ENCODE peak calls at places on chromosomes 4 and X, in seven cellular contexts. T is mesenchymal stem cell, S is uterus, U is A673, N is transverse colon, Z is tibial nerve, M is HCT116. E is an unnamed sample. For H3K4me1, the result is how much of the 10 kb centered on the place peaks cover.

GRCh38 chrX:46649421-46650260 is 76.1 kb downstream of the CHST7 start:
- DNase-seq in N (peak), T (no peak), M (no peak), S (peak), Z (no peak), U (peak), E (no peak)

GRCh38 chr4:137226900-137227299 is 305.4 kb downstream of the PCDH18 start:
- DNase-seq in M (peak), T (peak), S (no peak), U (peak), N (no peak), Z (no peak), E (no peak)

GRCh38 chr4:150457802-150458201 is 124.1 kb upstream of the MAB21L2 start:
- DNase-seq in Z (no peak), U (no peak), M (no peak), S (no peak), N (no peak), T (no peak), E (no peak)

GRCh38 chr4:16591867-16592266 is 306.6 kb downstream of the LDB2 start:
- DNase-seq in U (no peak), M (no peak), S (peak), T (no peak), N (no peak), Z (no peak), E (no peak)

GRCh38 chr4:186651624-186652023 is 72.0 kb downstream of the FAT1 start:
- DNase-seq in Z (peak), S (no peak), M (no peak), N (peak), U (peak), T (no peak), E (no peak)

GRCh38 chr4:148203056-148203898 is 238.9 kb downstream of the NR3C2 start:
- DNase-seq in U (peak), Z (no peak), T (no peak), S (no peak), M (no peak), N (no peak), E (peak)

GRCh38 chr4:122300776-122301175 is 78.0 kb upstream of the ADAD1 start:
- DNase-seq in N (no peak), M (no peak), U (no peak), Z (no peak), T (no peak), S (no peak), E (no peak)

GRCh38 chr4:1238676-1239000 is 10.3 kb downstream of the CTBP1 start:
- DNase-seq in M (no peak), T (no peak), S (peak), N (peak), U (no peak), Z (no peak), E (no peak)

GRCh38 chr4:78057600-78058560 is 757 bp downstream of the FRAS1 start:
- DNase-seq in U (peak), T (peak), M (no peak), N (peak), S (peak), Z (peak), E (peak)

GRCh38 chrX:135973025-135973547 is 702 bp downstream of the MMGT1 start:
- DNase-seq in U (peak), M (no peak), S (no peak), Z (no peak), T (peak), N (peak), E (peak)

GRCh38 chr4:112277705-112278448 is 7.8 kb downstream of the TIFA start:
- DNase-seq in S (no peak), M (no peak), U (no peak), T (no peak), N (no peak), Z (no peak), E (no peak)

GRCh38 chrX:111086521-111087127 is 9.4 kb upstream of the PAK3 start:
- DNase-seq in U (no peak), T (no peak), Z (no peak), N (no peak), M (no peak), S (no peak), E (no peak)

GRCh38 chrX:111083101-111083500 is 12.9 kb upstream of the PAK3 start:
- DNase-seq in Z (no peak), S (no peak), N (no peak), T (no peak), U (no peak), M (no peak), E (no peak)

GRCh38 chrX:111090458-111090857 is 5.5 kb upstream of the PAK3 start:
- DNase-seq in M (no peak), T (no peak), Z (no peak), U (no peak), N (no peak), S (no peak), E (no peak)

DNA sequence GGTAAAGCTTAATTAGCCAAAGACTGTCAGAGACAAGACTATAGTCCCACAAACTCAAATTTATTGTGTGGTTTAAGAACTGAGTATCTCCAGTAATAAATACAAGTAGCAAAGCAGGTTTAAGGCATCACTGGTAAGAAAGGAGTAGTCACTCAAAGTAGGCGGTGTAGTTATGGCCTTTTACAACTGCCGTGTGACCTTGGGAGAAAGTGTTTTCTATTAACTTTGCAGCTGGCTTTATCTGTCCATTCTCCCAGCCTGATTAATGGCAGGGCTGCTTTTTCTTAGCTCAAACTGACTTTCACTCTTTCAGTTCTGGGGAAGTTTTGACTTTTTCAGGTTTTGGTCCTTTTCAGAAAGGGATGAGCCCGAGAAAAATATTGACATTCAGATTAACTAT is 7.4 kb upstream of the PAK3 start:
- DNase-seq in Z (no peak), S (no peak), M (no peak), N (no peak), T (no peak), U (no peak), E (no peak)
- H3K27ac ChIP-seq in Z (no peak), S (no peak), M (no peak), N (no peak), T (no peak), U (no peak), E (no peak)

GRCh38 chr4:41207330-41207831 is 7.0 kb downstream of the APBB2 start:
- DNase-seq in S (peak), Z (no peak), T (peak), N (no peak), U (no peak), M (no peak), E (no peak)
- H3K4me1 ChIP-seq in S (under half), Z (under half), T (under half), N (under half), U (under half), M (half or more), E (under half)

DNA sequence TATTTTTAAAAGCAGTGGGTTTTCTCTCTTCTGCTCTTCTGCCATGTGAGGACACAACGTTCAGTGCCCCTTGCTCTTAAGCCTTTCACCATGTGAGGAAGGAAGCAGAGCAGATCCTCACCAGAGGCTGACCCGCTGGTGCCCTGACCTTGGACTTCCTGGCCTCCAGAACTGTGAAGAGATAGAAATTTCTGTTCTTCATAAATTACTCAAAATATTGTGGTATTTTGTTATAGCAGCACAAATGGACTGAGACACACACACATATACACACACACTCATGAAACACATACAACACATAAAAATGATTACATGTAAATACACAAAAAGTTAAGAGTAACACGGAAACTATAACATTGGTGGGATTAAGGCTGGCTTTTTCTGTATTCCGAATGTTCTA is 244.8 kb upstream of the NOCT start:
- DNase-seq in T (no peak), Z (no peak), M (no peak), U (no peak), N (no peak), S (no peak), E (no peak)
- H3K4me3 ChIP-seq in T (no peak), Z (no peak), M (no peak), U (no peak), N (no peak), S (no peak), E (no peak)

GRCh38 chr4:180485407-180485806 is 1757.8 kb upstream of the TENM3 start:
- DNase-seq in M (no peak), S (no peak), T (no peak), N (no peak), Z (no peak), U (no peak), E (no peak)
- H3K27ac ChIP-seq in M (no peak), S (no peak), T (no peak), N (no peak), Z (no peak), U (no peak), E (no peak)

GRCh38 chr4:184384056-184384809 is 90.1 kb downstream of the IRF2 start:
- DNase-seq in T (peak), U (peak), M (no peak), Z (no peak), S (peak), N (peak), E (peak)
- H3K4me1 ChIP-seq in T (under half), U (under half), M (under half), Z (half or more), S (under half), N (under half), E (under half)

DNA sequence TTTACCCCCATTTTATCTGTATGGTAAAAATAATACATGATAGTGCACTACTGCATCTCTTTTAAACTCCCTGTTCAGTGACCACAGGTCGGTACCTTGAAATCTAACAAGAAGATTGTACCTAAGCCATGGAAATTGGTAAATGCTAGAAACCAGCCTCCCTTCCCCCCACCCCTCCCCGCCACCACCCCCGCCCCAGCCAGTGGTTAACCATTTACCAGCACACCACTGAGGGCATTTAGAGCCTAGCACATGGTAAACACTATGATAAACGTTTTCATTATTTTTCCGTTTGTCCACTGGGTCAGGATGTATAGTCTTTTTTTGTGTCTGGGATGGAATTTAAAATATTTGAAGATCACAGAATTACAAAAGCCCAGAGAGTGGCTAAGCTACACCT is 704 bp upstream of the FTSJ1 start:
- DNase-seq in Z (no peak), U (no peak), M (no peak), T (no peak), S (no peak), N (no peak), E (peak)
- H3K4me3 ChIP-seq in Z (peak), U (peak), M (peak), T (peak), S (peak), N (peak), E (peak)

DNA sequence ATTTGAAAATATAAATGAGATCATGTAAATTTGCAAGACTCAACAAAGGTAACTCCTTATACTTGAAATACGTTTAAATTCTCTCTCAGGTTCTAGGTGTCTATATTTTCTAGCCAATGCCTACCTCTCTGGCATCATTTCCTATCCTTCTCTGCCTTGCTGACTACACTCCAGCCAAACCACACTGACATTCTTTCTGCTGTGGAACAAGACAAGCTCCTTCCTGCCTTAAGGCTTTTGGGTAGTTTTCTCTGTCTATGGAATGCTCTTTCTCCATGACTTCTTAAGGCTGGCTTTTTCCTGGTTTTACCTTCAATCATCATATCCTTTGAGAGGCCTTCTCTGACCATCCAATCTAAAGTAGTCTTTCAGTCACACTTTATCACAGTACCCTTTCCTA is 201.0 kb downstream of the SPRY1 start:
- DNase-seq in N (no peak), M (no peak), T (peak), U (no peak), S (no peak), Z (no peak), E (no peak)
- H3K27ac ChIP-seq in N (no peak), M (no peak), T (peak), U (no peak), S (no peak), Z (no peak), E (no peak)

GRCh38 chr4:168887809-168888208 is 122.2 kb downstream of the CBR4 start:
- DNase-seq in M (no peak), Z (no peak), U (no peak), N (no peak), T (no peak), S (no peak), E (no peak)

GRCh38 chr4:168888715-168889215 is 121.3 kb downstream of the CBR4 start:
- DNase-seq in U (no peak), N (no peak), T (no peak), M (no peak), S (no peak), Z (no peak), E (no peak)

GRCh38 chr4:168885416-168885815 is 124.6 kb downstream of the CBR4 start:
- DNase-seq in N (no peak), U (no peak), Z (no peak), S (no peak), T (no peak), M (no peak), E (no peak)

GRCh38 chr4:168884251-168885124 is 125.6 kb downstream of the CBR4 start:
- DNase-seq in T (peak), M (no peak), S (no peak), Z (no peak), N (no peak), U (no peak), E (no peak)

DNA sequence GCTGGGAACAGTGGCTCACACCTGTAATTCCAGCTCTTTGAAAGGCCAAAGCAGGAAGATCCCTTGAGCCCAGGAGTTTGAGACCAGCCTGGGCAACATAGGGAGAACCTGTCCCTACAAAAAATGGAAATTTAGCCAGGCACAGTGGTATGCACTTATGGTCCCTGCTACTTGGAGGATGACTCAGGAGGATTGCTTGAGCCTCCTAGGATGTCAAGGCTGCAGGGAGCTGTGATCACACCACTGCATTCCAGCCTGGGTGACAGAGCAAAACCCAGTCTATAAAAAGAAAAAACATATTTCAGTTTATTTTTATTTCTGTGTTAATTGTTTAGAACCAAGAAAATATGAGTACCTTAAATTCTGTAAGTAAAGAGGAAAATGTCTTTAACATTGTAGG is 123.7 kb downstream of the CBR4 start:
- DNase-seq in M (peak), T (peak), S (no peak), N (no peak), Z (no peak), U (no peak), E (no peak)
- H3K4me1 ChIP-seq in M (under half), T (under half), S (under half), N (under half), Z (under half), U (under half), E (under half)

GRCh38 chr4:157221895-157222763 is 1.6 kb downstream of the GRIA2 start:
- DNase-seq in U (peak), T (no peak), N (no peak), Z (no peak), S (peak), M (no peak), E (no peak)
- H3K4me3 ChIP-seq in U (peak), T (peak), N (no peak), Z (peak), S (peak), M (no peak), E (no peak)